ENCODE peak calls at places on chromosomes 1 and 21, in five cellular contexts. I is CD4-positive, alpha-beta memory T cell; U is cardiac muscle cell; W is keratinocyte; B is heart left ventricle. N is an unnamed sample. For H3K4me1 and H3K36me3, the result is how much of the 10 kb centered on the place peaks cover.

GRCh38 chr1:50084389-50084788 is 24.3 kb upstream of the ELAVL4 start:
- DNase-seq in I (no peak), U (no peak), W (no peak), B (no peak), N (no peak)

GRCh38 chr1:12040457-12041051 is 21.3 kb downstream of the MIIP start:
- DNase-seq in I (no peak), U (no peak), W (no peak), B (no peak), N (peak)

GRCh38 chr1:151535326-151536271 is 4.5 kb upstream of the TUFT1 start:
- DNase-seq in I (no peak), U (no peak), W (no peak), B (no peak), N (no peak)

GRCh38 chr1:240579511-240579910 is 32.4 kb downstream of the GREM2 start:
- DNase-seq in I (no peak), U (no peak), W (no peak), B (no peak), N (no peak)

GRCh38 chr1:229884765-229885164 is 182.3 kb upstream of the GALNT2 start:
- DNase-seq in I (no peak), U (peak), W (no peak), B (no peak), N (peak)

GRCh38 chr1:85934531-85934930 is 222.0 kb downstream of the COL24A1 start:
- DNase-seq in I (no peak), U (no peak), W (no peak), B (no peak), N (no peak)

GRCh38 chr1:178739285-178740045 is 14.4 kb downstream of the RALGPS2 start:
- DNase-seq in I (no peak), U (no peak), W (no peak), B (no peak), N (no peak)

GRCh38 chr1:226867461-226868054 is 2.9 kb upstream of the PSEN2 start:
- DNase-seq in I (no peak), U (no peak), W (no peak), B (no peak), N (no peak)

GRCh38 chr1:61743716-61744620 is 1.7 kb downstream of the PATJ start:
- DNase-seq in I (no peak), U (no peak), W (no peak), B (no peak), N (no peak)

GRCh38 chr1:6460349-6461236 is 5.4 kb downstream of the TNFRSF25 start:
- DNase-seq in I (peak), U (no peak), W (no peak), B (no peak), N (peak)

GRCh38 chr1:28895896-28896608 is 18.3 kb upstream of the EPB41 start:
- DNase-seq in I (no peak), U (no peak), W (no peak), B (no peak), N (no peak)

GRCh38 chr1:231958448-231958847 is 331.9 kb downstream of the DISC1 start:
- DNase-seq in I (no peak), U (peak), W (no peak), B (no peak), N (no peak)

GRCh38 chr21:34973685-34974084 is 75.4 kb downstream of the RUNX1 start:
- DNase-seq in I (no peak), U (no peak), W (no peak), B (no peak), N (no peak)

GRCh38 chr1:202016022-202016624 is 5.7 kb downstream of the ELF3 start:
- DNase-seq in I (no peak), U (no peak), W (no peak), B (no peak), N (no peak)

GRCh38 chr1:248873993-248874671 is 15.2 kb upstream of the ZNF692 start:
- DNase-seq in I (peak), U (peak), W (peak), B (peak), N (peak)

GRCh38 chr1:246527402-246528088 is 20.5 kb upstream of the SMYD3 start:
- DNase-seq in I (no peak), U (no peak), W (no peak), B (no peak), N (no peak)

GRCh38 chr1:13756557-13757315 is 56.7 kb downstream of the PRDM2 start:
- DNase-seq in I (no peak), U (no peak), W (no peak), B (no peak), N (no peak)
- H3K4me1 ChIP-seq in I (half or more), U (under half), W (half or more), B (half or more), N (half or more)

GRCh38 chr1:23062271-23062670 is 43.0 kb downstream of the KDM1A start:
- DNase-seq in I (no peak), U (no peak), W (no peak), B (no peak), N (no peak)

GRCh38 chr1:23051510-23051909 is 32.2 kb downstream of the KDM1A start:
- DNase-seq in I (no peak), U (no peak), W (no peak), B (no peak), N (no peak)

DNA sequence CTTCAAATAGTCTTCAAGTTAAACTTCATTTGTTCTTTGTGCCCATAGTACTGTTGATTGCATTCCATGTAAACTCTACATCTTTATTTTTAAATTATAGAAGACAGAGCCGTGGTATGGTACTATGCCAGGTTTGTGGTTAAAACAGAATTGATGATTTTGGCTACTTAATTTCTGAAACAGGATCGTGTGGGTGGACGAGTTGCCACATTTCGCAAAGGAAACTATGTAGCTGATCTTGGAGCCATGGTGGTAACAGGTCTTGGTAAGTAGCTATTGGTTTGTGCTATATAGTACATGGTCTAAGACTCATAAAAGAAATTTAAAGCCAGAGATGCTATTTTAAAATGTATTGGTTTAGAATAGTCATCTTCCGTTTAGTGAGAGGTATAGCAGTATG is 38.0 kb downstream of the KDM1A start:
- DNase-seq in I (no peak), U (no peak), W (no peak), B (no peak), N (no peak)
- H3K27ac ChIP-seq in I (no peak), U (no peak), W (no peak), B (no peak), N (no peak)

GRCh38 chr1:39469150-39469549 is 22.3 kb upstream of the BMP8A start:
- DNase-seq in I (no peak), U (no peak), W (no peak), B (no peak), N (no peak)

GRCh38 chr1:39474810-39475209 is 16.6 kb upstream of the BMP8A start:
- DNase-seq in I (no peak), U (peak), W (no peak), B (peak), N (no peak)

GRCh38 chr1:39478536-39478935 is 12.9 kb upstream of the BMP8A start:
- DNase-seq in I (no peak), U (no peak), W (no peak), B (no peak), N (no peak)

GRCh38 chr1:39470040-39470439 is 21.4 kb upstream of the BMP8A start:
- DNase-seq in I (no peak), U (no peak), W (no peak), B (no peak), N (no peak)

GRCh38 chr1:39472826-39473225 is 18.6 kb upstream of the BMP8A start:
- DNase-seq in I (no peak), U (no peak), W (no peak), B (no peak), N (no peak)
- H3K36me3 ChIP-seq in I (half or more), U (under half), W (under half), B (under half), N (half or more)

DNA sequence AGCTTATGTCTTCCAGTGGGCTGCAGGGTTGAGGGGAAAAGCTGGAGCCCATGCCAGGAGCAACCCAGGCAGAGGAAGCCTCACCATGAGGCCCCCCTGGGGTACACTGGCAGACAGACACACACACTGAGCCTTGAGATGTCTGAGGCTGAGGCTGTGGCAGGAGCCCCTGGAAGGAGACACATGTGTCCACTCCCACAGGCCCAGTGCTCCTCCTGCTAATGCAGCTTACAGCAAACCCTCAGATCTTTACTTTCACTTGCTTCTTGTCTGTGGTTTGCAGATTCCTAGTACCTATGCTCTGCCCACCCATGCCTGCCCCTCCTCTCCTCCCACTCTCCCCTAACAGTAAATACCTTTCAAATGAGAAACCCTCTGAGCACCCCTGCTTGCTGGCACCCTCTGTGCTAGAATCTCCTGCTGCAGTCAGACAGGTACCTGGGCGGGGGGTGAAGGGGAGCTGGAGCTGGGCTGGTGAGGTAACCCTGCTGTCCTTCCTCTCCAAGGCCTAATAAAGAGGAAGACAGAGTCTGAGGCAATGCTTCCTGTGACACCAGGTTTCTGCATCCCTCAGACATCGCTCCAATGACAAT is 63.4 kb upstream of the NEK2 start:
- DNase-seq in I (peak), U (no peak), W (no peak), B (no peak), N (peak)
- H3K4me1 ChIP-seq in I (under half), U (under half), W (under half), B (under half), N (under half)

DNA sequence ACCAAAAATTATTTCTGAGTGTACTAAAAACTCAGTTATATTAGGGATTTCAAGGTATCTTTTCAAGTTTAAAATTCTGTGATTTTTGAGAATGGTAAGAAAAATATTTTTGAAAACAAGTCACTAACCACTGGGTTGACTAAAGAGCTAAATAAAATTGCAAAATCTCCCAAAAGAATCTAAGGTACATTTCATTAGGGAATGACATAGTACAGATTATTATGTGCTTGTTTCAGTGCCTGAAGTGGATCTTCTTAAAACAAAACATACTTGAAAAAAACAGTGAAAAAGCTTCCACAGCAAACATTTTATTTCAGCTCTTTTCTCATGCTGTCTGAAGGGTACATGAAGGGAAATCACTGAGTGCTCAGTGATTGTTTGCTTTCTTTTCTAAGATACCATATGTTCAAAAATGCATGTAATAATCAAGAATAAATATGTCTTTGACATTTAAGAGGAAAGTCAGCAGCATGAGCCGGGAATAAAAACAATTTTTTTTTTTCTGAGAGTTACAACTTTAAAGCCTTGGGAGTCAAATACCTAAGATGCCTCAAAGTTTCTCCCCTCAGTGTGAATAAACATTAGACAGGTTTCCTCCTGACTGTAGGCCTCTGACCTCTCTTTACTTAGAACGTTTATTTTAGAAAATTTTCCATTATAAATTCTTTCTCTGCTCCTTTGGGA is 200.7 kb downstream of the KCNT2 start:
- DNase-seq in I (no peak), U (peak), W (no peak), B (no peak), N (no peak)
- H3K27ac ChIP-seq in I (no peak), U (peak), W (no peak), B (no peak), N (no peak)

GRCh38 chr21:26835027-26835713 is 10.0 kb downstream of the ADAMTS1 start:
- DNase-seq in I (no peak), U (no peak), W (no peak), B (no peak), N (no peak)

GRCh38 chr21:26836546-26836945 is 8.7 kb downstream of the ADAMTS1 start:
- DNase-seq in I (no peak), U (no peak), W (no peak), B (no peak), N (no peak)

GRCh38 chr21:26840206-26840605 is 5.0 kb downstream of the ADAMTS1 start:
- DNase-seq in I (no peak), U (no peak), W (no peak), B (no peak), N (no peak)

GRCh38 chr21:26835714-26836265 is 9.4 kb downstream of the ADAMTS1 start:
- DNase-seq in I (no peak), U (no peak), W (no peak), B (no peak), N (no peak)

GRCh38 chr21:26837539-26837938 is 7.7 kb downstream of the ADAMTS1 start:
- DNase-seq in I (no peak), U (no peak), W (no peak), B (no peak), N (no peak)
- H3K36me3 ChIP-seq in I (under half), U (half or more), W (under half), B (half or more), N (under half)

GRCh38 chr1:160206421-160207117 is 1.4 kb downstream of the PEA15 start:
- DNase-seq in I (no peak), U (no peak), W (no peak), B (no peak), N (no peak)

GRCh38 chr1:160204526-160205241 is 500 bp upstream of the PEA15 start:
- DNase-seq in I (no peak), U (no peak), W (no peak), B (no peak), N (no peak)

GRCh38 chr1:160205242-160205973 is at the start of gene PEA15:
- DNase-seq in I (peak), U (peak), W (no peak), B (peak), N (peak)

GRCh38 chr1:160207118-160207650 is 2.0 kb downstream of the PEA15 start:
- DNase-seq in I (no peak), U (no peak), W (no peak), B (no peak), N (no peak)

GRCh38 chr1:160205974-160206369 is 788 bp downstream of the PEA15 start:
- DNase-seq in I (peak), U (no peak), W (no peak), B (peak), N (peak)
- H3K4me1 ChIP-seq in I (under half), U (half or more), W (under half), B (half or more), N (under half)

GRCh38 chr1:17542696-17543095 is 3.2 kb downstream of the ARHGEF10L start:
- DNase-seq in I (no peak), U (no peak), W (no peak), B (no peak), N (no peak)

GRCh38 chr1:17549384-17549783 is 9.9 kb downstream of the ARHGEF10L start:
- DNase-seq in I (no peak), U (no peak), W (no peak), B (no peak), N (no peak)

GRCh38 chr1:17547271-17547670 is 7.8 kb downstream of the ARHGEF10L start:
- DNase-seq in I (no peak), U (peak), W (no peak), B (no peak), N (no peak)

GRCh38 chr1:17545354-17545753 is 5.9 kb downstream of the ARHGEF10L start:
- DNase-seq in I (no peak), U (no peak), W (no peak), B (no peak), N (no peak)

GRCh38 chr1:17544951-17545350 is 5.5 kb downstream of the ARHGEF10L start:
- DNase-seq in I (no peak), U (no peak), W (no peak), B (no peak), N (no peak)
- H3K27ac ChIP-seq in I (no peak), U (no peak), W (no peak), B (peak), N (no peak)

N was measured in CD4-positive, CD25-positive, alpha-beta regulatory T cell.